ENCODE peak calls at places on chromosomes 3 and 15, in nine cellular contexts. One of them, this sample, is unnamed.

GRCh38 chr15:25734680-25735355 is 128.3 kb downstream of the ATP10A start:
- DNase-seq in left ventricle myocardium inferior: no peak
- DNase-seq in nephron progenitor cell: no peak
- DNase-seq in pancreas: no peak
- DNase-seq in ovary: no peak
- DNase-seq in mucosa of descending colon: no peak
- DNase-seq in endothelial cell: no peak
- DNase-seq in bronchial epithelial cell: no peak
- DNase-seq in fibroblast of pulmonary artery: no peak
- DNase-seq in this sample: no peak

GRCh38 chr15:69398541-69398940 is 15.6 kb upstream of the KIF23 start:
- DNase-seq in pancreas: no peak
- DNase-seq in bronchial epithelial cell: peak
- DNase-seq in fibroblast of pulmonary artery: no peak
- DNase-seq in endothelial cell: no peak
- DNase-seq in nephron progenitor cell: no peak
- DNase-seq in mucosa of descending colon: no peak
- DNase-seq in left ventricle myocardium inferior: no peak
- DNase-seq in ovary: no peak
- DNase-seq in this sample: no peak

GRCh38 chr15:62173215-62173614 is 8.1 kb upstream of the C2CD4B start:
- DNase-seq in left ventricle myocardium inferior: peak
- DNase-seq in bronchial epithelial cell: peak
- DNase-seq in pancreas: no peak
- DNase-seq in fibroblast of pulmonary artery: peak
- DNase-seq in ovary: no peak
- DNase-seq in nephron progenitor cell: no peak
- DNase-seq in endothelial cell: no peak
- DNase-seq in mucosa of descending colon: no peak
- DNase-seq in this sample: no peak

GRCh38 chr15:59170295-59170881 is 36.3 kb upstream of the LDHAL6B start:
- DNase-seq in left ventricle myocardium inferior: no peak
- DNase-seq in mucosa of descending colon: peak
- DNase-seq in fibroblast of pulmonary artery: peak
- DNase-seq in endothelial cell: peak
- DNase-seq in ovary: no peak
- DNase-seq in pancreas: peak
- DNase-seq in nephron progenitor cell: no peak
- DNase-seq in bronchial epithelial cell: peak
- DNase-seq in this sample: no peak

GRCh38 chr3:46314517-46314916 is 39.4 kb upstream of the CCR2 start:
- DNase-seq in left ventricle myocardium inferior: no peak
- DNase-seq in ovary: no peak
- DNase-seq in bronchial epithelial cell: no peak
- DNase-seq in fibroblast of pulmonary artery: no peak
- DNase-seq in mucosa of descending colon: no peak
- DNase-seq in endothelial cell: no peak
- DNase-seq in nephron progenitor cell: no peak
- DNase-seq in pancreas: no peak
- DNase-seq in this sample: no peak

GRCh38 chr15:33524274-33524673 is 213.5 kb downstream of the RYR3 start:
- DNase-seq in fibroblast of pulmonary artery: no peak
- DNase-seq in mucosa of descending colon: no peak
- DNase-seq in left ventricle myocardium inferior: no peak
- DNase-seq in nephron progenitor cell: no peak
- DNase-seq in ovary: no peak
- DNase-seq in endothelial cell: no peak
- DNase-seq in pancreas: no peak
- DNase-seq in bronchial epithelial cell: no peak
- DNase-seq in this sample: no peak

GRCh38 chr3:100164730-100165129 is 50.4 kb upstream of the FILIP1L start:
- DNase-seq in nephron progenitor cell: no peak
- DNase-seq in bronchial epithelial cell: no peak
- DNase-seq in ovary: no peak
- DNase-seq in pancreas: no peak
- DNase-seq in fibroblast of pulmonary artery: no peak
- DNase-seq in endothelial cell: no peak
- DNase-seq in left ventricle myocardium inferior: no peak
- DNase-seq in mucosa of descending colon: no peak
- DNase-seq in this sample: no peak

GRCh38 chr3:29137601-29138000 is 143.3 kb upstream of the RBMS3 start:
- DNase-seq in ovary: no peak
- DNase-seq in endothelial cell: no peak
- DNase-seq in nephron progenitor cell: no peak
- DNase-seq in mucosa of descending colon: no peak
- DNase-seq in bronchial epithelial cell: peak
- DNase-seq in fibroblast of pulmonary artery: no peak
- DNase-seq in pancreas: no peak
- DNase-seq in left ventricle myocardium inferior: no peak
- DNase-seq in this sample: no peak

GRCh38 chr15:77901921-77902750 is 175.4 kb downstream of the TBC1D2B start:
- DNase-seq in nephron progenitor cell: peak
- DNase-seq in left ventricle myocardium inferior: no peak
- DNase-seq in endothelial cell: no peak
- DNase-seq in mucosa of descending colon: no peak
- DNase-seq in bronchial epithelial cell: no peak
- DNase-seq in ovary: no peak
- DNase-seq in pancreas: no peak
- DNase-seq in fibroblast of pulmonary artery: no peak
- DNase-seq in this sample: no peak

GRCh38 chr3:15011174-15011573 is 53.9 kb downstream of the MRPS25 start:
- DNase-seq in nephron progenitor cell: no peak
- DNase-seq in pancreas: no peak
- DNase-seq in endothelial cell: no peak
- DNase-seq in bronchial epithelial cell: peak
- DNase-seq in fibroblast of pulmonary artery: no peak
- DNase-seq in left ventricle myocardium inferior: no peak
- DNase-seq in ovary: no peak
- DNase-seq in mucosa of descending colon: no peak
- DNase-seq in this sample: no peak

GRCh38 chr3:28347374-28348285 is 891 bp upstream of the ZCWPW2 start:
- DNase-seq in pancreas: no peak
- DNase-seq in bronchial epithelial cell: peak
- DNase-seq in left ventricle myocardium inferior: no peak
- DNase-seq in nephron progenitor cell: no peak
- DNase-seq in mucosa of descending colon: peak
- DNase-seq in endothelial cell: no peak
- DNase-seq in ovary: no peak
- DNase-seq in fibroblast of pulmonary artery: peak
- DNase-seq in this sample: no peak

GRCh38 chr3:1752205-1752604 is 346.5 kb upstream of the CNTN4 start:
- DNase-seq in nephron progenitor cell: no peak
- DNase-seq in pancreas: no peak
- DNase-seq in bronchial epithelial cell: no peak
- DNase-seq in left ventricle myocardium inferior: no peak
- DNase-seq in mucosa of descending colon: no peak
- DNase-seq in ovary: no peak
- DNase-seq in fibroblast of pulmonary artery: no peak
- DNase-seq in endothelial cell: no peak
- DNase-seq in this sample: no peak

DNA sequence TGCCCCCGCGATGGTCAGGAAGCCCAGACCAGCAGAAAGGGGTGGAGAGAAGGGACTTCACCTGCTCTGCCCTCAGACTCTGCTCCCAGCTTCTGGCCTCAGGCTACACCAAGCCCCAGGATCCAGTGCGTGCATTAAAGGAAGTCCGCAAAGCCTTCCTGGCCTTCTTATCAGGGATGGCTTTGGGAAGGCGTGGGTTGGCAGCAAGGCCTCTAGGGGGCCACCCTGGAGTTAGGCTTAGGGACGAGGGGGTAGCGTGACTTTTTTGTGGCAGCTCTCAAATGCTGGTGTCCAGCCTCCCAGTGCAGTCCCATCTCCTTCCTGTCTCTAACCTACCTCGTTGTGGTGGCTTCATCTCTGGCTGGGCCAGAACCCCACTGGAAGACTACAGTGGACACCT is 18.9 kb upstream of the RPL29 start:
- DNase-seq in bronchial epithelial cell: no peak
- DNase-seq in left ventricle myocardium inferior: no peak
- DNase-seq in ovary: no peak
- DNase-seq in mucosa of descending colon: no peak
- DNase-seq in fibroblast of pulmonary artery: no peak
- DNase-seq in nephron progenitor cell: peak
- DNase-seq in pancreas: no peak
- DNase-seq in endothelial cell: peak
- DNase-seq in this sample: no peak
- TF ChIP-seq CTCF in bronchial epithelial cell: peak
- TF ChIP-seq CTCF in left ventricle myocardium inferior: no peak
- TF ChIP-seq CTCF in ovary: no peak
- TF ChIP-seq CTCF in mucosa of descending colon: no peak
- TF ChIP-seq CTCF in fibroblast of pulmonary artery: peak
- TF ChIP-seq CTCF in nephron progenitor cell: peak
- TF ChIP-seq CTCF in pancreas: no peak
- TF ChIP-seq CTCF in endothelial cell: peak
- TF ChIP-seq CTCF in this sample: peak

GRCh38 chr15:65926899-65927298 is 57.6 kb downstream of the RAB11A start:
- DNase-seq in bronchial epithelial cell: no peak
- DNase-seq in nephron progenitor cell: no peak
- DNase-seq in left ventricle myocardium inferior: no peak
- DNase-seq in endothelial cell: no peak
- DNase-seq in fibroblast of pulmonary artery: no peak
- DNase-seq in mucosa of descending colon: no peak
- DNase-seq in ovary: no peak
- DNase-seq in pancreas: no peak
- DNase-seq in this sample: no peak

GRCh38 chr15:65926459-65926858 is 57.2 kb downstream of the RAB11A start:
- DNase-seq in bronchial epithelial cell: no peak
- DNase-seq in fibroblast of pulmonary artery: no peak
- DNase-seq in nephron progenitor cell: no peak
- DNase-seq in endothelial cell: no peak
- DNase-seq in pancreas: no peak
- DNase-seq in ovary: no peak
- DNase-seq in mucosa of descending colon: no peak
- DNase-seq in left ventricle myocardium inferior: no peak
- DNase-seq in this sample: no peak

GRCh38 chr15:65929573-65929972 is 60.3 kb downstream of the RAB11A start:
- DNase-seq in fibroblast of pulmonary artery: no peak
- DNase-seq in mucosa of descending colon: no peak
- DNase-seq in pancreas: no peak
- DNase-seq in bronchial epithelial cell: no peak
- DNase-seq in left ventricle myocardium inferior: no peak
- DNase-seq in ovary: no peak
- DNase-seq in endothelial cell: no peak
- DNase-seq in nephron progenitor cell: no peak
- DNase-seq in this sample: no peak

GRCh38 chr15:65925338-65925737 is 56.0 kb downstream of the RAB11A start:
- DNase-seq in mucosa of descending colon: no peak
- DNase-seq in bronchial epithelial cell: no peak
- DNase-seq in pancreas: no peak
- DNase-seq in fibroblast of pulmonary artery: no peak
- DNase-seq in left ventricle myocardium inferior: no peak
- DNase-seq in nephron progenitor cell: no peak
- DNase-seq in endothelial cell: no peak
- DNase-seq in ovary: no peak
- DNase-seq in this sample: no peak

DNA sequence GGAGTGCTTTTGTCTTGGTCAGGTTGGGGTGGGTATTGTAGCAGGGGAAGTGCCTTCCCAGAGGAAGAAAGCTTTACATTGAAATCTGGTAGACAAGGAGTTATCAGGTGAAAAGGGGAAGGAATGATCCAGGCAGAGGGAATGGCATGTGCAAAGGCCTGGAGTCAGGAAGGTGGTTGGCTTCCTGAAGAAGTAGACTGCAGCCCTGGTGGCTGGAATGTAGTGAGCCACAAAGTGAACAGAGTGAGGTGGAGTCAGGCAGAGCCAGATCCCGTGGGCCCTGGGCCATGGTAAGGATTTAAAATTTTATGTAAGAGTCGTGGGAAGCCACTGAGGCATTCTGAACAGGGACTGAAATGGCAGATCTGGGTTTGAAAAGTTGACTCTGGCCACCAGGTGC is 58.3 kb downstream of the RAB11A start:
- DNase-seq in mucosa of descending colon: no peak
- DNase-seq in nephron progenitor cell: no peak
- DNase-seq in fibroblast of pulmonary artery: no peak
- DNase-seq in endothelial cell: no peak
- DNase-seq in pancreas: no peak
- DNase-seq in ovary: no peak
- DNase-seq in bronchial epithelial cell: no peak
- DNase-seq in left ventricle myocardium inferior: no peak
- DNase-seq in this sample: no peak
- TF ChIP-seq CTCF in mucosa of descending colon: no peak
- TF ChIP-seq CTCF in nephron progenitor cell: no peak
- TF ChIP-seq CTCF in fibroblast of pulmonary artery: peak
- TF ChIP-seq CTCF in endothelial cell: peak
- TF ChIP-seq CTCF in pancreas: no peak
- TF ChIP-seq CTCF in ovary: no peak
- TF ChIP-seq CTCF in bronchial epithelial cell: peak
- TF ChIP-seq CTCF in left ventricle myocardium inferior: peak
- TF ChIP-seq CTCF in this sample: peak

GRCh38 chr15:67783303-67783702 is 42.0 kb upstream of the SKOR1 start:
- DNase-seq in fibroblast of pulmonary artery: no peak
- DNase-seq in pancreas: no peak
- DNase-seq in bronchial epithelial cell: no peak
- DNase-seq in nephron progenitor cell: no peak
- DNase-seq in endothelial cell: no peak
- DNase-seq in ovary: no peak
- DNase-seq in mucosa of descending colon: peak
- DNase-seq in left ventricle myocardium inferior: no peak
- DNase-seq in this sample: no peak

GRCh38 chr15:67784856-67785430 is 40.4 kb upstream of the SKOR1 start:
- DNase-seq in ovary: no peak
- DNase-seq in endothelial cell: no peak
- DNase-seq in mucosa of descending colon: no peak
- DNase-seq in pancreas: no peak
- DNase-seq in left ventricle myocardium inferior: no peak
- DNase-seq in fibroblast of pulmonary artery: no peak
- DNase-seq in nephron progenitor cell: no peak
- DNase-seq in bronchial epithelial cell: no peak
- DNase-seq in this sample: no peak

GRCh38 chr15:67785431-67785830 is 39.9 kb upstream of the SKOR1 start:
- DNase-seq in endothelial cell: no peak
- DNase-seq in pancreas: no peak
- DNase-seq in mucosa of descending colon: no peak
- DNase-seq in fibroblast of pulmonary artery: no peak
- DNase-seq in bronchial epithelial cell: no peak
- DNase-seq in nephron progenitor cell: no peak
- DNase-seq in left ventricle myocardium inferior: no peak
- DNase-seq in ovary: no peak
- DNase-seq in this sample: no peak

GRCh38 chr15:67782592-67782991 is 42.7 kb upstream of the SKOR1 start:
- DNase-seq in pancreas: no peak
- DNase-seq in nephron progenitor cell: no peak
- DNase-seq in bronchial epithelial cell: no peak
- DNase-seq in left ventricle myocardium inferior: no peak
- DNase-seq in ovary: no peak
- DNase-seq in fibroblast of pulmonary artery: no peak
- DNase-seq in mucosa of descending colon: no peak
- DNase-seq in endothelial cell: no peak
- DNase-seq in this sample: no peak

GRCh38 chr15:67784057-67784781 is 41.1 kb upstream of the SKOR1 start:
- DNase-seq in bronchial epithelial cell: no peak
- DNase-seq in nephron progenitor cell: no peak
- DNase-seq in mucosa of descending colon: peak
- DNase-seq in endothelial cell: no peak
- DNase-seq in ovary: no peak
- DNase-seq in left ventricle myocardium inferior: no peak
- DNase-seq in pancreas: no peak
- DNase-seq in fibroblast of pulmonary artery: no peak
- DNase-seq in this sample: no peak
- TF ChIP-seq CTCF in bronchial epithelial cell: no peak
- TF ChIP-seq CTCF in nephron progenitor cell: no peak
- TF ChIP-seq CTCF in mucosa of descending colon: no peak
- TF ChIP-seq CTCF in endothelial cell: no peak
- TF ChIP-seq CTCF in ovary: no peak
- TF ChIP-seq CTCF in left ventricle myocardium inferior: no peak
- TF ChIP-seq CTCF in pancreas: no peak
- TF ChIP-seq CTCF in fibroblast of pulmonary artery: no peak
- TF ChIP-seq CTCF in this sample: no peak

GRCh38 chr3:52197842-52198625 is at the start of gene ALAS1:
- DNase-seq in mucosa of descending colon: peak
- DNase-seq in fibroblast of pulmonary artery: peak
- DNase-seq in endothelial cell: peak
- DNase-seq in nephron progenitor cell: peak
- DNase-seq in bronchial epithelial cell: peak
- DNase-seq in left ventricle myocardium inferior: peak
- DNase-seq in ovary: peak
- DNase-seq in pancreas: peak
- DNase-seq in this sample: peak
- TF ChIP-seq CTCF in mucosa of descending colon: peak
- TF ChIP-seq CTCF in fibroblast of pulmonary artery: no peak
- TF ChIP-seq CTCF in endothelial cell: no peak
- TF ChIP-seq CTCF in nephron progenitor cell: peak
- TF ChIP-seq CTCF in bronchial epithelial cell: no peak
- TF ChIP-seq CTCF in left ventricle myocardium inferior: peak
- TF ChIP-seq CTCF in ovary: no peak
- TF ChIP-seq CTCF in pancreas: no peak
- TF ChIP-seq CTCF in this sample: peak

This sample was measured in type B pancreatic cell.